ENCODE peak calls at places on chromosomes 16 and 17, in ten cellular contexts. N is T-helper 22 cell; W is cardiac fibroblast; E is body of pancreas; Q is colonic mucosa; T is right lobe of liver; I is activated CD8-positive, alpha-beta memory T cell treated with anti-CD3 and anti-CD28 coated beads for 48 hours; V is hepatic stellate cell; O is stomach; D is Caco-2. J is an unnamed sample.

GRCh38 chr17:73268582-73269328 is 7.1 kb upstream of the CPSF4L start:
- DNase-seq in E (peak), Q (no peak), D (no peak), N (no peak), V (no peak), I (no peak), T (no peak), W (no peak), O (no peak), J (no peak)

GRCh38 chr16:53912155-53912554 is 208.2 kb downstream of the FTO start:
- DNase-seq in O (no peak), W (no peak), T (no peak), D (peak), E (no peak), V (no peak), N (peak), Q (no peak), I (no peak), J (no peak)

GRCh38 chr16:23388786-23389185 is 64.2 kb downstream of the COG7 start:
- DNase-seq in V (no peak), O (no peak), T (no peak), I (no peak), E (no peak), W (no peak), D (no peak), Q (no peak), N (no peak), J (no peak)

GRCh38 chr16:1433756-1434155 is 2.9 kb downstream of the PERCC1 start:
- DNase-seq in I (no peak), D (no peak), W (no peak), V (no peak), T (no peak), Q (no peak), O (no peak), E (no peak), N (no peak), J (no peak)

GRCh38 chr17:77392376-77393273 is 251.9 kb downstream of the SEC14L1 start:
- DNase-seq in N (no peak), I (no peak), D (peak), W (peak), O (peak), V (no peak), E (peak), T (peak), Q (peak), J (peak)

GRCh38 chr16:12403746-12404658 is 399.7 kb downstream of the CPPED1 start:
- DNase-seq in N (no peak), V (no peak), I (no peak), T (no peak), E (no peak), Q (no peak), W (no peak), O (no peak), D (no peak), J (no peak)

GRCh38 chr17:34622862-34623261 is 43.5 kb downstream of the TMEM132E start:
- DNase-seq in D (no peak), E (no peak), T (no peak), O (no peak), Q (no peak), W (no peak), V (no peak), I (no peak), N (no peak), J (no peak)

GRCh38 chr17:18235743-18236256 is 10.4 kb downstream of the LLGL1 start:
- DNase-seq in T (no peak), I (no peak), D (no peak), Q (no peak), N (no peak), V (no peak), E (no peak), W (peak), O (no peak), J (no peak)

GRCh38 chr17:56779898-56780777 is 53.6 kb downstream of the C17orf67 start:
- DNase-seq in T (peak), V (peak), O (peak), W (peak), E (peak), Q (peak), I (peak), N (peak), D (peak), J (peak)

GRCh38 chr16:11561440-11561797 is 25.3 kb downstream of the LITAF start:
- DNase-seq in T (no peak), N (no peak), O (no peak), W (no peak), V (no peak), D (no peak), E (no peak), Q (no peak), I (no peak), J (no peak)

GRCh38 chr16:23898682-23899430 is 63.1 kb downstream of the PRKCB start:
- DNase-seq in I (no peak), N (no peak), E (no peak), T (no peak), Q (no peak), W (no peak), D (no peak), V (no peak), O (no peak), J (no peak)

GRCh38 chr16:79653337-79654000 is 52.9 kb upstream of the MAF start:
- DNase-seq in N (no peak), O (no peak), E (peak), I (no peak), D (no peak), Q (peak), T (peak), V (no peak), W (peak), J (no peak)

GRCh38 chr17:61461586-61461966 is 9.4 kb downstream of the TBX4 start:
- DNase-seq in E (no peak), W (no peak), D (peak), T (no peak), Q (peak), O (no peak), N (no peak), I (no peak), V (no peak), J (no peak)

GRCh38 chr17:77435272-77436057 is 294.7 kb downstream of the SEC14L1 start:
- DNase-seq in V (no peak), Q (no peak), N (peak), O (no peak), T (no peak), I (no peak), W (no peak), E (no peak), D (no peak), J (no peak)

GRCh38 chr17:62321451-62321850 is 58.9 kb upstream of the EFCAB3 start:
- DNase-seq in O (no peak), N (no peak), W (peak), T (no peak), Q (no peak), D (no peak), V (no peak), I (no peak), E (no peak), J (no peak)

GRCh38 chr17:835263-835662 is 53.1 kb downstream of the MRM3 start:
- DNase-seq in Q (no peak), D (peak), W (peak), O (no peak), E (peak), N (no peak), V (peak), I (no peak), T (no peak), J (peak)

GRCh38 chr16:80142276-80142675 is 398.5 kb upstream of the DYNLRB2 start:
- DNase-seq in E (no peak), W (no peak), D (no peak), V (no peak), O (no peak), N (no peak), Q (no peak), T (no peak), I (no peak), J (no peak)

GRCh38 chr16:3129137-3130131 is 5.4 kb upstream of the ZNF213 start:
- DNase-seq in D (peak), Q (peak), N (peak), T (peak), V (peak), O (peak), W (peak), I (no peak), E (peak), J (peak)

GRCh38 chr17:39306509-39307212 is 80.9 kb upstream of the STAC2 start:
- DNase-seq in N (no peak), D (no peak), W (peak), O (no peak), I (no peak), E (no peak), V (peak), Q (no peak), T (no peak), J (peak)

GRCh38 chr16:87802670-87803069 is 36.9 kb upstream of the KLHDC4 start:
- DNase-seq in Q (no peak), D (no peak), V (no peak), T (no peak), N (no peak), E (no peak), O (no peak), I (no peak), W (no peak), J (no peak)

GRCh38 chr17:28228109-28228840 is 90.7 kb upstream of the TMEM97 start:
- DNase-seq in Q (no peak), I (no peak), N (no peak), D (peak), E (no peak), O (no peak), W (no peak), V (no peak), T (no peak), J (no peak)

GRCh38 chr17:56699186-56699895 is 105.8 kb downstream of the NOG start:
- DNase-seq in E (peak), I (no peak), N (no peak), Q (peak), T (no peak), W (peak), O (peak), V (peak), D (peak), J (peak)

GRCh38 chr16:79434771-79435170 is 165.8 kb downstream of the MAF start:
- DNase-seq in E (no peak), N (no peak), O (no peak), T (no peak), Q (no peak), V (no peak), I (no peak), W (no peak), D (no peak), J (no peak)

GRCh38 chr17:78375401-78376079 is 2.9 kb upstream of the PGS1 start:
- DNase-seq in V (peak), E (peak), W (peak), O (no peak), N (no peak), I (no peak), Q (peak), D (no peak), T (peak), J (peak)

GRCh38 chr17:40035162-40035559 is 19.0 kb downstream of the MED24 start:
- DNase-seq in W (peak), E (no peak), V (no peak), D (peak), O (no peak), Q (no peak), N (no peak), T (no peak), I (no peak), J (peak)

GRCh38 chr17:48491527-48492273 is 39.1 kb downstream of the HOXB1 start:
- DNase-seq in D (no peak), W (no peak), O (no peak), V (no peak), T (no peak), I (no peak), E (no peak), N (no peak), Q (no peak), J (no peak)

GRCh38 chr17:58344047-58344790 is 7.8 kb downstream of the SUPT4H1 start:
- DNase-seq in E (no peak), W (no peak), I (peak), Q (no peak), D (no peak), N (peak), V (no peak), T (no peak), O (peak), J (no peak)

GRCh38 chr17:44830359-44831269 is 527 bp upstream of the GJC1 start:
- DNase-seq in O (no peak), I (no peak), N (no peak), Q (no peak), E (peak), W (peak), T (peak), V (no peak), D (peak), J (peak)

GRCh38 chr16:85401370-85401916 is 211.7 kb upstream of the GSE1 start:
- DNase-seq in N (no peak), E (no peak), Q (peak), D (peak), O (no peak), T (no peak), I (no peak), W (no peak), V (no peak), J (no peak)

GRCh38 chr16:56647641-56648431 is 3.9 kb upstream of the MT1B start:
- DNase-seq in T (peak), E (no peak), I (no peak), O (no peak), V (no peak), D (no peak), Q (peak), W (no peak), N (no peak), J (no peak)

GRCh38 chr16:58333937-58334336 is 39.1 kb upstream of the PRSS54 start:
- DNase-seq in T (no peak), I (no peak), Q (no peak), E (no peak), D (peak), W (no peak), N (no peak), V (no peak), O (no peak), J (no peak)

GRCh38 chr16:81005644-81006471 is 827 bp downstream of the CMC2 start:
- DNase-seq in T (no peak), V (no peak), D (no peak), W (peak), I (no peak), N (no peak), O (no peak), E (no peak), Q (peak), J (no peak)

J was measured in AG08396.